ENCODE peak calls at places on chromosomes 6 and 20, in six cellular contexts. L is mesothelial cell of epicardium, Z is psoas muscle, O is ascending aorta, F is HCT116, A is endothelial cell. X is an unnamed sample.

GRCh38 chr20:13002256-13002655 is 6.5 kb upstream of the SPTLC3 start:
- DNase-seq in L (no peak), Z (no peak), O (no peak), F (no peak), A (no peak), X (no peak)

GRCh38 chr6:154738561-154738961 is 5.3 kb downstream of the SCAF8 start:
- DNase-seq in L (no peak), Z (no peak), O (no peak), F (no peak), A (no peak), X (no peak)

GRCh38 chr6:75158176-75158575 is 47.7 kb downstream of the COL12A1 start:
- DNase-seq in L (no peak), Z (no peak), O (no peak), F (no peak), A (no peak), X (no peak)

GRCh38 chr6:10390495-10391298 is 24.2 kb downstream of the TFAP2A start:
- DNase-seq in L (no peak), Z (no peak), O (no peak), F (no peak), A (no peak), X (no peak)

GRCh38 chr6:163179061-163179460 is 235.5 kb upstream of the QKI start:
- DNase-seq in L (no peak), Z (no peak), O (no peak), F (no peak), A (no peak), X (no peak)

GRCh38 chr6:130575971-130576370 is 210.2 kb downstream of the TMEM200A start:
- DNase-seq in L (no peak), Z (no peak), O (no peak), F (no peak), A (no peak), X (no peak)

GRCh38 chr6:43378631-43379030 is 9.2 kb upstream of the ZNF318 start:
- DNase-seq in L (no peak), Z (no peak), O (no peak), F (no peak), A (no peak), X (no peak)

GRCh38 chr6:3848380-3848779 is 793 bp upstream of the FAM50B start:
- DNase-seq in L (no peak), Z (no peak), O (no peak), F (no peak), A (no peak), X (no peak)

GRCh38 chr6:53359843-53360834 is 11.4 kb upstream of the ELOVL5 start:
- DNase-seq in L (no peak), Z (no peak), O (no peak), F (no peak), A (no peak), X (no peak)

DNA sequence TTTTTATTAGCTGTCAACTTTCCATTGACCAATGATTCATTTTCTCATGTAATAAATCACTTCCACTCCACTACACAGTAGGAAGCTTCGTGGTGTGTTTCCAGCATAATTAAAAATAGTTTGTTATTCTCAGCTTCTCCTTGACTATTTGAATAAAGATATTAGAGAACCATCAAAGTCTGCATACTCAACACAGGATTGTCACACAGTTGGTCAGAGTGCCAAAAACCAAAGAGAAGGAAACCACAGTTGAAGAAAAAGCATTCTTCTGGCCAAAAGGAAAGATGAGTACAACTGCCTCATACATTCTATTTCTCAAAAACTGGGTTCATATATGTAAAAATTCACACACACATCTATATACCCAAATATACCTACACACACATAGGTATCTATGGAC is 455.1 kb upstream of the HSF2 start:
- DNase-seq in L (no peak), Z (no peak), O (no peak), F (no peak), A (no peak), X (no peak)
- TF ChIP-seq CTCF in L (no peak), Z (no peak), O (no peak), F (no peak), A (no peak), X (no peak)

DNA sequence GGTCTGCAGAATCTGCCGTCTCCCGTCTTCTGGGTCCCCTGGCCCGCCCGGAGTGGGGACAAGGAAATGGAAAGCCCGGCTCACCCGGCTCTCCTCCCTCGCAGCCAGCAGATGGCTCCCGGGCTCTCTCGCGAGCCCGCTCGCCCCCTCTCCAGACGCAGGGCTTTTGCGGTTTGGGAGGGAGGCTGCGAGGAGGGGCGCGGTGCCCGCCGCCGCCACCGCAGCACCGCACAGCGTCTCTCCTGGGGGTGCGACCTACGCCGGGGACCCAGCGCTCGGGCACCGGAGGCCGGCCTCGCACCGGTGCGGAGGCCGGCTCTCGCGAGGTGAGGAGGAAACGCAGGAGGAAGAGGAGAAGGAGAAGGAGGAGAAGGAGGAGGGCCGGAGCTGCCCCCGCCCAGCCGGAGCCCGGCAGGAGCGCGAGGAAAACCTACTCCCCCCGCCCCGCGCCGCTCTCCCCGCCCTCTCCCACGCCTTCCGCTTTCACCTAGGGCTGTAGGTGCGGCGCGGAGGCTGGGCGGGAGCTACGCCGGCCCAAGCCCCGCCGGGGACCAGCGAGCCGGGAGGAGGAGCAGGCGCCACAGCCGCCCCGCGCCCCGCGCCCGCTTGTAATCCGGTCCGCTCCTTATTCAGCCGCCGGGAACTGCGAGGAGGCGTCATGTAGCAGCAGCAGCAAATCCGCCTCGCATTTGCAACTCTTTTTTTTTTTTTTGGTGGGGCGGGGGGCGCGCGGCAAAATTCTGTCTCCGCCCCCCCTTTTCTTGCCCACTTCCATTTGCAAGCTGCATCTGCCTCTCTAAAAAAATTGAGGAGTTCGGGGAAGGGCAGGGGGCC is at the start of gene CARMIL1:
- DNase-seq in L (peak), Z (peak), O (peak), F (peak), A (peak), X (peak)
- TF ChIP-seq CTCF in L (peak), Z (peak), O (peak), F (peak), A (peak), X (peak)

GRCh38 chr6:106995640-106996039 is 21.1 kb upstream of the CD24 start:
- DNase-seq in L (no peak), Z (no peak), O (no peak), F (no peak), A (no peak), X (no peak)

DNA sequence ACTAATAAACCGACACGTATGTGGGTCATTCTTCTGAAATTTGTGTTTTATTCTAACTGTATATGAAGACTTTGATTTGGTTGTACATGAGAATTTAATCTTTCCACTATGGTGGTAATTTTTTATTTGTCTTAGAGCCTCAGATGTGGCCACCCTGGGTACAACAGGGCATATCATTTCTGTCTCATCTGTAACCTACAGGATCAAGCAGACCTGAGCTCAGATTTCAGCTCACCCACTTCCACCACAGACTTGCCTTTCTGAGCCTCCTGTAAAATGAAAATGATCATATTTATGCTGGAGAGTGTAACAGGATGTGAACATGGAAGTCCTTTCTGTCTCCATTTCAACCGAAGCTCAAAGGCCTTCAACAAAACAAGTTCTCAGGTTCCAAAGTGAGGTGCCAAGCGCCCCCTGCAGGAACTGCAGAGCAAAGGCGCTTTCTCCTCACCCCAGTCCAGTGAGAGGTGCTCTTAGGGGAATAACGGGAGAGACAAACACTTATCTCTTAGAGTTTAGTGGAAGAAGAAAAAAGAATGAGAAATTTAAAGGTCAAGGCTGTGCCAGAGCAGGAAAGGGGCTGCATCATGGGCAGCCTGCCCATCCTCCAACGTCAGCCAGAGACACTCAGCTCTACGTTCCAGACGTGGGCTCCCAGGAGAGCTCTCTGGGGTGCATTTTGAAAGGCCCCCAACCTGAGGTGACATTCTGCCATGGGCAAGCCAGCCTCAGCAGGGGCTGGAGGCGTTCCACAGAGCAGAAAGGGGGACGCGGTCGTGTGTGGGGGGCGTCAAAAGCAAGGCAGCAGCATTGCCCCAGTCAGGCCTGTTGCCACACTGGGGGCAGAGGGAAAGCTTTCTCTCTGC is 23.1 kb upstream of the CD24 start:
- DNase-seq in L (peak), Z (no peak), O (no peak), F (peak), A (peak), X (peak)
- TF ChIP-seq CTCF in L (peak), Z (peak), O (no peak), F (peak), A (peak), X (peak)

GRCh38 chr20:58518387-58518786 is 3.2 kb upstream of the APCDD1L start:
- DNase-seq in L (no peak), Z (no peak), O (no peak), F (no peak), A (no peak), X (no peak)
- TF ChIP-seq CTCF in L (no peak), Z (no peak), O (no peak), F (no peak), A (no peak), X (no peak)

GRCh38 chr6:119742188-119742803 is 392.7 kb upstream of the MAN1A1 start:
- DNase-seq in L (peak), Z (peak), O (peak), F (peak), A (peak), X (peak)
- TF ChIP-seq CTCF in L (peak), Z (peak), O (peak), F (peak), A (peak), X (peak)

DNA sequence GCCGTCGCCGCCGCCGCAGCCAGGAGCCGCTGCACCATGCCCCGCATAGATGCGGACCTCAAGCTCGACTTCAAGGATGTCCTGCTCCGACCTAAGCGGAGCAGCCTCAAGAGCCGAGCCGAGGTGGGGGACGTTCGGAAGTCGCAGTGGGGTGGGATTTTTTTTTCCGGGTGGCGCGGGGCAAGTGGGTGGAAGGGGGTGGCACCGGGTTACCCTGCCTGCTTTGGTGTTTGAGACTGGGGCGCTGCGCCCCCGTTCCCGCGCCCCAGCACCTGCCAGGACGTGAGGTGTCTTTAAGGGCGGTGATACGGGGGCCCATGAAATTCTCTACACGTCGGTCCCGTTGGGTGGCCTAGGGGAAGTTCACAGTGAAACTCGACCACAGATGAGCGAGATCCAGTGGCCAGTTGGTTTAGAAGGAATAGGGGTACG is 287 bp downstream of the GMPR start:
- DNase-seq in L (no peak), Z (peak), O (no peak), F (no peak), A (no peak), X (no peak)
- TF ChIP-seq CTCF in L (no peak), Z (peak), O (no peak), F (no peak), A (no peak), X (no peak)

GRCh38 chr20:47851774-47852173 is 66.5 kb upstream of the SULF2 start:
- DNase-seq in L (no peak), Z (no peak), O (no peak), F (no peak), A (no peak), X (no peak)

GRCh38 chr20:47855799-47856198 is 70.5 kb upstream of the SULF2 start:
- DNase-seq in L (no peak), Z (no peak), O (no peak), F (no peak), A (no peak), X (no peak)

GRCh38 chr20:47857994-47858557 is 72.8 kb upstream of the SULF2 start:
- DNase-seq in L (no peak), Z (no peak), O (peak), F (no peak), A (no peak), X (no peak)

GRCh38 chr20:47857142-47857993 is 72.1 kb upstream of the SULF2 start:
- DNase-seq in L (no peak), Z (no peak), O (peak), F (no peak), A (no peak), X (no peak)

DNA sequence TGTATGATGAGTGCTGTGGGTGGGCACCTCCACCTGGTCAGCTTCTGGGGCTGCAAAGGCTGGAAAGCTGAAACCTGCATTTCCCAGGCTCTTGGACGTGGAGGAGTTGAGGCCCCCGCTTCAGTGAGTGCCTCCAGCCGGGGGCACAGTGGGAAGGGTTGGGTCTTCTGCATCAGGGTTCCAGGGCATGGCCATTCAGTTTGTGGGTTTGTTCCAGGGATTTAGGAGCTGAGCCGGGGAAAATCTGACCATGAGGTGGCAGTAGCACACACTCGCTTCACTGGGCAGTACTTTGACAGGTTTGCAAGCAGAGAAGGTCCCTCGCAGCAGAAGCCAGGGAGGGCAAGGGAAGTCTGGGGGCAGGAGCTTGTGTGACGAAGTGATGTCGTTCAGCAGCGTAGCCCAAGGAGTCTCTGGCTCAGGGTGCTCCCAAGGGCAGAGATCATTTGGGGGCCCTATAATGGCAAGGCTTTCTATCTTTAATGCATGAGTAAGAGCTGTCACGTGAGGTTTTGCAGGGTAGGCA is 69.5 kb upstream of the SULF2 start:
- DNase-seq in L (no peak), Z (no peak), O (no peak), F (peak), A (peak), X (no peak)
- TF ChIP-seq CTCF in L (no peak), Z (no peak), O (no peak), F (peak), A (no peak), X (peak)

X was measured in progenitor cell of endocrine pancreas.